ENCODE peak calls at places on chromosomes 1 and 21, in five cellular contexts. X is NCI-H2081, Y is iPS-NIHi11, R is OCI-LY7, W is mucosa of gallbladder. J is an unnamed sample.

GRCh38 chr1:152699746-152700145 is 1.6 kb downstream of the LCE2A start:
- DNase-seq in W (no peak), R (no peak), X (no peak), Y (no peak), J (no peak)

GRCh38 chr1:229941785-229942184 is 125.3 kb upstream of the GALNT2 start:
- DNase-seq in R (no peak), Y (no peak), X (no peak), W (no peak), J (no peak)

GRCh38 chr1:221933814-221934213 is 191.9 kb upstream of the DUSP10 start:
- DNase-seq in X (no peak), Y (no peak), W (no peak), R (no peak), J (no peak)

GRCh38 chr1:170663011-170663410 is 920 bp upstream of the PRRX1 start:
- DNase-seq in R (no peak), W (no peak), X (no peak), Y (no peak), J (no peak)

GRCh38 chr1:50704126-50704525 is 255.9 kb downstream of the FAF1 start:
- DNase-seq in W (no peak), Y (peak), R (peak), X (peak), J (peak)

GRCh38 chr1:43688594-43689000 is 18.7 kb upstream of the ST3GAL3 start:
- DNase-seq in R (no peak), W (no peak), Y (no peak), X (no peak), J (no peak)

GRCh38 chr1:161258439-161259386 is at the start of gene PCP4L1:
- DNase-seq in W (peak), Y (peak), R (no peak), X (peak), J (no peak)

GRCh38 chr1:23194119-23194984 is 22.9 kb downstream of the HTR1D start:
- DNase-seq in R (no peak), X (no peak), W (no peak), Y (no peak), J (no peak)

GRCh38 chr1:182041615-182042014 is 19.9 kb downstream of the ZNF648 start:
- DNase-seq in X (no peak), W (no peak), R (no peak), Y (no peak), J (no peak)

GRCh38 chr1:212259693-212260480 is 25.3 kb upstream of the PPP2R5A start:
- DNase-seq in X (no peak), R (no peak), Y (no peak), W (no peak), J (no peak)

GRCh38 chr1:231705860-231706553 is 79.4 kb downstream of the DISC1 start:
- DNase-seq in X (no peak), W (no peak), R (no peak), Y (no peak), J (no peak)

GRCh38 chr1:176479920-176480319 is 16.9 kb downstream of the PAPPA2 start:
- DNase-seq in X (no peak), Y (peak), W (no peak), R (no peak), J (no peak)

GRCh38 chr1:174039069-174039468 is 16.9 kb upstream of the RC3H1 start:
- DNase-seq in R (no peak), X (no peak), Y (no peak), W (no peak), J (no peak)

GRCh38 chr1:109133815-109134214 is 19.9 kb downstream of the ELAPOR1 start:
- DNase-seq in Y (no peak), X (no peak), R (peak), W (no peak), J (no peak)

GRCh38 chr1:188986751-188987417 is 1490.8 kb downstream of the BRINP3 start:
- DNase-seq in W (no peak), R (no peak), Y (no peak), X (no peak), J (no peak)

GRCh38 chr21:43658094-43658725 is 1.1 kb downstream of the HSF2BP start:
- DNase-seq in R (no peak), X (no peak), W (no peak), Y (no peak), J (no peak)

GRCh38 chr1:214550339-214551051 is 907 bp downstream of the PTPN14 start:
- DNase-seq in Y (no peak), R (no peak), X (no peak), W (no peak), J (no peak)

GRCh38 chr21:33109574-33110339 is 39.8 kb downstream of the OLIG1 start:
- DNase-seq in R (no peak), X (no peak), W (no peak), Y (peak), J (no peak)

GRCh38 chr1:97004054-97004453 is 282.5 kb downstream of the PTBP2 start:
- DNase-seq in R (no peak), W (no peak), X (no peak), Y (no peak), J (no peak)

GRCh38 chr1:205204552-205204951 is 7.0 kb downstream of the DSTYK start:
- DNase-seq in X (no peak), R (no peak), W (no peak), Y (no peak), J (no peak)

GRCh38 chr21:31088196-31088751 is 50.0 kb upstream of the KRTAP19-8 start:
- DNase-seq in W (no peak), X (no peak), Y (no peak), R (no peak), J (no peak)

GRCh38 chr1:44828003-44828651 is 14.9 kb downstream of the PTCH2 start:
- DNase-seq in Y (no peak), R (no peak), W (no peak), X (no peak), J (no peak)

GRCh38 chr1:43545686-43546387 is 15.2 kb downstream of the PTPRF start:
- DNase-seq in W (peak), R (no peak), X (peak), Y (peak), J (peak)

GRCh38 chr21:45248893-45249381 is 38.8 kb downstream of the POFUT2 start:
- DNase-seq in X (no peak), W (no peak), Y (no peak), R (no peak), J (no peak)

GRCh38 chr1:110798691-110799256 is 74.2 kb upstream of the CD53 start:
- DNase-seq in Y (no peak), W (no peak), X (no peak), R (no peak), J (no peak)

GRCh38 chr1:151924691-151925587 is 15.6 kb upstream of the THEM4 start:
- DNase-seq in R (no peak), X (no peak), W (no peak), Y (no peak), J (no peak)

J was measured in Karpas-422.